ENCODE peak calls at places on chromosomes 6 and 20, in eight cellular contexts. Z is ELF-1; C is NCI-H1092 treated with DMSO at 0.1 percent for 48 hours; J is GM06990; W is NCI-H2081; O is SW480; M is stimulated activated CD8-positive, alpha-beta memory T cell treated with anti-CD3 and anti-CD28 coated beads, Interleukin-15, amount 100 ng/mL, for 24 hours; Y is posterior cingulate gyrus. G is an unnamed sample.

GRCh38 chr6:167827588-167828324 is 1.0 kb downstream of the AFDN start:
- DNase-seq in Z (peak), C (peak), J (peak), W (peak), O (peak), M (no peak), Y (peak), G (peak)

GRCh38 chr6:105893741-105894140 is 192.4 kb upstream of the PRDM1 start:
- DNase-seq in Z (no peak), C (no peak), J (no peak), W (no peak), O (no peak), M (no peak), Y (no peak), G (no peak)

GRCh38 chr6:14375940-14376339 is 258.4 kb downstream of the CD83 start:
- DNase-seq in Z (no peak), C (no peak), J (no peak), W (no peak), O (no peak), M (no peak), Y (no peak), G (no peak)

GRCh38 chr20:46563848-46564197 is 13.4 kb upstream of the OCSTAMP start:
- DNase-seq in Z (no peak), C (no peak), J (no peak), W (no peak), O (no peak), M (no peak), Y (no peak), G (no peak)

GRCh38 chr20:24943196-24943595 is 5.9 kb upstream of the CST7 start:
- DNase-seq in Z (no peak), C (no peak), J (no peak), W (no peak), O (no peak), M (no peak), Y (no peak), G (no peak)

GRCh38 chr6:148501178-148501590 is 158.5 kb downstream of the SASH1 start:
- DNase-seq in Z (peak), C (no peak), J (no peak), W (no peak), O (peak), M (no peak), Y (no peak), G (peak)

GRCh38 chr6:49787176-49787575 is at the start of gene PGK2:
- DNase-seq in Z (peak), C (no peak), J (no peak), W (no peak), O (peak), M (no peak), Y (no peak), G (no peak)

GRCh38 chr6:47146426-47147174 is 104.5 kb upstream of the ADGRF1 start:
- DNase-seq in Z (peak), C (no peak), J (no peak), W (no peak), O (no peak), M (no peak), Y (no peak), G (no peak)

GRCh38 chr6:45265246-45265645 is 62.9 kb upstream of the RUNX2 start:
- DNase-seq in Z (no peak), C (no peak), J (no peak), W (no peak), O (no peak), M (no peak), Y (no peak), G (no peak)

GRCh38 chr20:63449796-63450730 is 22.4 kb downstream of the KCNQ2 start:
- DNase-seq in Z (no peak), C (no peak), J (no peak), W (no peak), O (no peak), M (no peak), Y (no peak), G (no peak)

GRCh38 chr20:63461364-63461763 is 11.1 kb downstream of the KCNQ2 start:
- DNase-seq in Z (peak), C (no peak), J (no peak), W (no peak), O (no peak), M (no peak), Y (no peak), G (no peak)

GRCh38 chr20:828987-829386 is 4.5 kb upstream of the FAM110A start:
- DNase-seq in Z (peak), C (no peak), J (no peak), W (no peak), O (no peak), M (no peak), Y (no peak), G (peak)

GRCh38 chr6:129321303-129321702 is 388.7 kb downstream of the ARHGAP18 start:
- DNase-seq in Z (peak), C (no peak), J (no peak), W (no peak), O (no peak), M (no peak), Y (no peak), G (no peak)